ENCODE peak calls at places on chromosomes 12 and 14, in five cellular contexts. R is breast epithelium, V is transverse colon, Q is HepG2, B is prostate gland. I is an unnamed sample. For H3K36me3, the result is how much of the 10 kb centered on the place peaks cover.

GRCh38 chr14:96055753-96056508 is 16.8 kb downstream of the C14orf132 start:
- DNase-seq in V (no peak), B (no peak), R (no peak), Q (no peak), I (no peak)

GRCh38 chr12:108800591-108800990 is 56.8 kb downstream of the SSH1 start:
- DNase-seq in B (no peak), Q (no peak), V (no peak), R (no peak), I (no peak)

GRCh38 chr12:62898568-62898967 is 36.4 kb downstream of the PPM1H start:
- DNase-seq in R (no peak), B (no peak), V (no peak), Q (no peak), I (no peak)

GRCh38 chr12:5438671-5439200 is 6.8 kb downstream of the NTF3 start:
- DNase-seq in V (no peak), R (no peak), Q (no peak), B (no peak), I (no peak)

GRCh38 chr12:49783917-49784676 is 42.7 kb downstream of the TMBIM6 start:
- DNase-seq in B (no peak), V (no peak), R (no peak), Q (no peak), I (no peak)

GRCh38 chr12:19744760-19745218 is 305.5 kb downstream of the AEBP2 start:
- DNase-seq in Q (no peak), R (no peak), B (no peak), V (no peak), I (no peak)

GRCh38 chr12:110930348-110931314 is 10.3 kb upstream of the MYL2 start:
- DNase-seq in V (no peak), Q (no peak), R (no peak), B (no peak), I (no peak)

GRCh38 chr12:53510181-53510812 is 3.0 kb upstream of the NPFF start:
- DNase-seq in B (no peak), Q (no peak), V (no peak), R (no peak), I (no peak)

GRCh38 chr12:8890313-8891084 is 23.8 kb upstream of the PHC1 start:
- DNase-seq in B (peak), V (peak), Q (peak), R (no peak), I (peak)

GRCh38 chr12:69052613-69053408 is 119.8 kb upstream of the CPM start:
- DNase-seq in B (peak), Q (peak), R (no peak), V (no peak), I (no peak)

GRCh38 chr14:85359505-85359904 is 170.4 kb upstream of the FLRT2 start:
- DNase-seq in V (no peak), Q (no peak), B (no peak), R (no peak), I (no peak)

GRCh38 chr12:22684526-22685118 is 59.7 kb downstream of the ETNK1 start:
- DNase-seq in R (no peak), B (no peak), V (no peak), Q (peak), I (no peak)

GRCh38 chr14:102234331-102235264 is 70.4 kb downstream of the MOK start:
- DNase-seq in B (no peak), V (no peak), R (no peak), Q (no peak), I (no peak)

GRCh38 chr14:101534198-101534597 is 27.1 kb upstream of the DIO3 start:
- DNase-seq in B (no peak), R (no peak), Q (no peak), V (no peak), I (no peak)

GRCh38 chr14:36822671-36823070 is 161.0 kb downstream of the PAX9 start:
- DNase-seq in V (no peak), B (no peak), R (no peak), Q (no peak), I (no peak)

GRCh38 chr14:33755358-33755757 is 195.5 kb downstream of the EGLN3 start:
- DNase-seq in Q (no peak), R (no peak), V (no peak), B (no peak), I (no peak)

GRCh38 chr12:56282030-56282429 is 15.3 kb downstream of the COQ10A start:
- DNase-seq in B (no peak), V (no peak), Q (no peak), R (no peak), I (no peak)

GRCh38 chr14:73785834-73786631 is 65.6 kb upstream of the PTGR2 start:
- DNase-seq in R (peak), B (peak), Q (peak), V (peak), I (peak)

GRCh38 chr12:50986961-50987737 is 34.8 kb downstream of the HIGD1C start:
- DNase-seq in Q (peak), R (no peak), B (peak), V (peak), I (no peak)

GRCh38 chr14:71714225-71714624 is 218.0 kb upstream of the RGS6 start:
- DNase-seq in Q (no peak), B (no peak), R (no peak), V (no peak), I (no peak)

GRCh38 chr12:106096376-106096775 is 42.4 kb downstream of the NUAK1 start:
- DNase-seq in B (peak), R (no peak), V (no peak), Q (no peak), I (no peak)

GRCh38 chr12:106893451-106893850 is 62.3 kb upstream of the TMEM263 start:
- DNase-seq in B (no peak), R (no peak), Q (no peak), V (no peak), I (peak)

GRCh38 chr14:102396531-102396930 is 33.8 kb downstream of the TECPR2 start:
- DNase-seq in Q (no peak), R (no peak), V (no peak), B (no peak), I (no peak)

GRCh38 chr14:64272019-64272418 is 22.2 kb downstream of the ESR2 start:
- DNase-seq in V (no peak), R (no peak), Q (no peak), B (no peak), I (no peak)

GRCh38 chr14:64849940-64850339 is 29.8 kb downstream of the SPTB start:
- DNase-seq in V (no peak), R (no peak), Q (no peak), B (no peak), I (no peak)

DNA sequence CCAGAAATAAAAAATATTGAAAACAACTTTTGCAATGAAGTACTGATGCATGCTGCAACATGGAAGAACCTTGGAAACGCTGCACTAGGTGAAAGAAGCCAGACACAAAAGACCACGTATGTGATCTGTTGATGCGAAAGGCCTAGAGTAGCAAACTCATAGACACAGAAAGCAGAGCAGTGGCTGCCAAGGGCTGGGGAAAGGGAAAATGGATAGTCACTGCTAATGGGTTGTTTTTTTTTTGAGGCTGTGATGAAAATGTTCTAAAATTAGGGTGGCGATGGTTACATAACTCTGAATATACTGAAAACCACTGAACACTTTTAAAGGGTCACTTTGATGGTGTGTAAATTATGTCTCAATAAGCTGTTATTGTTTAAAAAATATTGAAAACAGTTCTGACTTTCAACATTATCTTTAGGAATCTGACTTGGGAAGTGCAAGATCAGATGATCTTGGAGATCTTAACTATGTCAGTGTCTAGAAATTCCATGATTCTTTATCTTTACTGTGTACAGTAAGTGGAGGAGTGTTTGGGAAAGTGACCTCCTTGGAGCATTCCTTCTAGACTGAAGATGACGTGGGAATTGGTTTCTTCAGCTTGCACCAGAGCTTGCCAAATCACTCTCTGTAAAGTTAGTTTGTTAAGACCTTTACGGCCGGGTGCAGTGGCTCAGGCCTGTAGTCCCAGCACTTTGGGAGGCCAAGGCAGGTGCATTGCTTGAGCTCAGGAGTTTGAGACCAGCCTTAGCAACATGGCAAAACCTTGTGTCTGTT is 12.4 kb downstream of the MLXIP start:
- DNase-seq in Q (no peak), R (no peak), V (no peak), B (no peak), I (no peak)
- TF ChIP-seq POLR2AphosphoS5 in Q (no peak), R (no peak), V (peak), B (no peak), I (peak)

GRCh38 chr12:71641390-71641789 is 22.3 kb downstream of the ZFC3H1 start:
- DNase-seq in V (no peak), B (no peak), Q (no peak), R (no peak), I (no peak)

GRCh38 chr12:71636704-71637115 is 26.9 kb downstream of the ZFC3H1 start:
- DNase-seq in Q (peak), B (peak), V (no peak), R (no peak), I (no peak)

GRCh38 chr12:71640316-71640715 is 23.3 kb downstream of the ZFC3H1 start:
- DNase-seq in R (no peak), Q (no peak), B (no peak), V (no peak), I (no peak)

GRCh38 chr12:71639341-71639760 is 24.3 kb downstream of the ZFC3H1 start:
- DNase-seq in Q (peak), R (no peak), B (no peak), V (no peak), I (no peak)

DNA sequence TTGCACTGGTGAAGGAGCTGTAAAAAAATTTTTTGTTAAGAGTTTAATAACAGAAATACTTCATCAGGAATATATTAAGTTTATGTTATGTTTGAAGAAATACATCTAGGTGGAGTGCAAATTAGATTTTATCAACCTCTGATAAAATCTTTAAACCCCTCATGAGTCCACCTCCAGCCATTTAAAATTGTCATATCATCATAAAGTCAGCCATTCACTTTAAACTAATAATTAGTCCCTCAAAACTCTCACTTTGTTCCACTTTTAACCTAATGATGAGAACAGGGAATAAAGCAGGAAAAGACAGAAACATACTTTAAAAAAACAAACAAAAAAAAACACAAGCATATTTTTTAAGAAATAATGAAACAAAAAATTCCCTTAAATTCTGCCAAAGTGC is 25.1 kb downstream of the ZFC3H1 start:
- DNase-seq in R (no peak), V (no peak), B (no peak), Q (no peak), I (no peak)
- H3K36me3 ChIP-seq in R (under half), V (under half), B (under half), Q (under half), I (under half)

DNA sequence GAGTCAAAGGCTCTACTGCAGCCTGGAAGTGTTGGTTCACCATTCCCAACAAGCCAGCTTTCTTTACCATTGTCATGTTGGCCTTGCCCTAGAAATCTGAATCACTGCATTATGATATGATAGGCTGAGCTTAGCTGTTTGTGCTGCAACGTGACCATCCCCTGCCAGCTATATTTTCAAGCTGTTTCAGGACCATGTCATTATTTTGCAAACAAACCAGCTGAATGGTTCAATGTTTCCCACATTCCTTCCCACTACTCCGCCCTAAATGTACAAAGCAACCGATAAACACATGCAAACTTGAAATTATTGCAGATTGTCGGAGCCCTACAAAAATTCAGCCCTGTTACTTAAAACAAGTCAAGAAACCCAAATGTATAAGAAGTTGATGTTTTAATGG is 136.1 kb downstream of the KICS2 start:
- DNase-seq in B (no peak), Q (no peak), R (no peak), V (no peak), I (no peak)
- H3K27ac ChIP-seq in B (no peak), Q (no peak), R (no peak), V (no peak), I (peak)

DNA sequence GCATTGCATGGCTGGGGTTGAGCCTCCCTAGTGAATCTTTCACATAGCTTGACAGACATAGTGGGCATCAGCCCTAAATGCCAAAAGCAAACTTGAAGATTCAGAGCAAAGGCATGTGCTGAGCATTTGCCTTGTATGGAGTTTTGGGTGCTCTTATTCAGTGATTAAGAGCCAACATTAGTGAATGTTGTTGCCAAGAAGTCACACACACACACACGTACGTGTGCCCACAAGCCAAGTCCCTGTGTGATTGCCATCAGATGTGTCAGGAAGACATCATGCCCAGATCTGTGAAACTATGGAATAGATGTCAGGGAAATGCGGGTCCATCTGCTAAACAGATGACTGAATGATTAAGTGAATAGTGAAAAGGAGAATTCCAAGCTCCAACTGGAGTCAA is 148.9 kb downstream of the AKAP6 start:
- DNase-seq in V (no peak), Q (no peak), B (no peak), R (no peak), I (no peak)
- TF ChIP-seq POLR2AphosphoS5 in V (no peak), Q (no peak), B (no peak), R (no peak), I (no peak)

GRCh38 chr12:57896437-57897201 is 44.7 kb upstream of the ATP23 start:
- DNase-seq in B (peak), V (peak), R (peak), Q (no peak), I (no peak)

GRCh38 chr12:57894577-57895292 is 46.6 kb upstream of the ATP23 start:
- DNase-seq in Q (no peak), R (no peak), V (no peak), B (no peak), I (no peak)

GRCh38 chr12:57897296-57897974 is 43.9 kb upstream of the ATP23 start:
- DNase-seq in B (no peak), Q (no peak), R (no peak), V (no peak), I (no peak)

GRCh38 chr12:57895337-57896138 is 45.8 kb upstream of the ATP23 start:
- DNase-seq in B (no peak), Q (no peak), V (no peak), R (no peak), I (no peak)

GRCh38 chr12:57896139-57896436 is 45.3 kb upstream of the ATP23 start:
- DNase-seq in V (no peak), R (no peak), B (no peak), Q (no peak), I (no peak)
- H3K36me3 ChIP-seq in V (under half), R (under half), B (under half), Q (under half), I (under half)

DNA sequence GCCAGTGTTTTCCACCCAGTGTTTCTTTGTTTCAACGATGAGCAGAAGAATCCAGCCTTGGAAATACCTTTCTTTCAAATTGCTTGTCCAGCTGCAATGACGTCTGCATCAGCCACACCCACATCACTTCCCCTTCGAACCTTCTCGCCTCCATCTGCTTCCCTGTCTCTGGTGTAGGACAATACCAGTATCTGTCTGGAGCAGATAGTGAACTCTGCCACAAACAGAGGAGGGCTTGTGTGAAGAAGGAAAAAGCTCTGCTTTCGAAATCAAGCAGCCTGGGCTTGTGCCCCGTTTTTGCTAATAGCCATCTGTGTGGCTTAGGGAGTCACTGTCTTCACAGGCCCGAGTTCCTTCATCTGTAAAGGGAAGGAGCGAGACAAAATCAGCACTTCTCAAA is 415.4 kb downstream of the ZFP36L1 start:
- DNase-seq in R (no peak), V (peak), Q (peak), B (no peak), I (no peak)
- H3K27ac ChIP-seq in R (peak), V (peak), Q (peak), B (peak), I (peak)

DNA sequence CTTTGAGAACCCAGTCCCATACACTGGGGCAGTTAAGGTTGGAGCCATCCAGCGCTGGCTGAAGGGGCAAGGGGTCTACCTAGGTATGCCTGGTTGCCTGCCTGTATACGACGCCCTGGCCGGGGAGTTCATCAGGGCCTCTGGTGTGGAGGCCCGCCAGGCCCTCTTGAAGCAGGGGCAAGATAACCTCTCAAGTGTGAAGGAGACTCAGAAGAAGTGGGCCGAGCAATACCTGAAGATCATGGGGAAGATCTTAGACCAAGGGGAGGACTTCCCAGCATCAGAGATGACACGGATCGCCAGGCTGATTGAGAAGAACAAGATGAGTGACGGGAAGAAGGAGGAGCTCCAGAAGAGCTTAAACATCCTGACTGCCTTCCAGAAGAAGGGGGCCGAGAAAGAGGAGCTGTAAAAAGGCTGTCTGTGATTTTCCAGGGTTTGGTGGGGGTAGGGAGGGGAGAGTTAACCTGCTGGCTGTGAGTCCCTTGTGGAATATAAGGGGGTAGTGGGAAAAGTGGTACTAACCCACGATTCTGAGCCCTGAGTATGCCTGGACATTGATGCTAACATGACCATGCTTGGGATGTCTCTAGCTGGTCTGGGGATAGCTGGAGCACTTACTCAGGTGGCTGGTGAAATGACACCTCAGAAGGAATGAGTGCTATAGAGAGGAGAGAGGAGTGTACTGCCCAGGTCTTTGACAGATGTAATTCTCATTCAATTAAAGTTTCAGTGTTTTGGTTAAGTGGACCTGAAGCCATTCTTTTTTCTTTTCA is 9.2 kb downstream of the ERP29 start:
- DNase-seq in B (no peak), V (no peak), Q (no peak), R (no peak), I (no peak)
- TF ChIP-seq POLR2AphosphoS5 in B (no peak), V (no peak), Q (peak), R (no peak), I (no peak)